ENCODE peak calls at places on chromosomes 3 and 15, in six cellular contexts. Y is ovary, X is cardiac muscle cell, H is BJ, J is epithelial cell of esophagus, N is mucosa of descending colon. E is an unnamed sample.

GRCh38 chr3:188916934-188917391 is 254.8 kb upstream of the TPRG1 start:
- DNase-seq in Y (no peak), X (peak), H (no peak), J (no peak), N (no peak), E (no peak)

GRCh38 chr3:90007786-90008499 is 900.5 kb downstream of the EPHA3 start:
- DNase-seq in Y (no peak), X (peak), H (no peak), J (no peak), N (no peak), E (no peak)

GRCh38 chr3:53196575-53197407 is 35.8 kb downstream of the PRKCD start:
- DNase-seq in Y (no peak), X (peak), H (peak), J (peak), N (no peak), E (no peak)

GRCh38 chr3:72340476-72341379 is 507.5 kb downstream of the SHQ1 start:
- DNase-seq in Y (no peak), X (no peak), H (no peak), J (no peak), N (no peak), E (no peak)

GRCh38 chr3:185717121-185717520 is 107.7 kb downstream of the IGF2BP2 start:
- DNase-seq in Y (no peak), X (peak), H (peak), J (peak), N (no peak), E (no peak)

GRCh38 chr15:62392411-62392810 is 227.3 kb upstream of the C2CD4B start:
- DNase-seq in Y (no peak), X (peak), H (no peak), J (no peak), N (peak), E (no peak)

GRCh38 chr3:114887806-114888205 is 259.3 kb downstream of the ZBTB20 start:
- DNase-seq in Y (no peak), X (no peak), H (peak), J (no peak), N (no peak), E (no peak)

GRCh38 chr3:46863261-46863782 is at the start of gene MYL3:
- DNase-seq in Y (no peak), X (no peak), H (no peak), J (no peak), N (no peak), E (no peak)

GRCh38 chr3:59436164-59436958 is 386.5 kb upstream of the CFAP20DC start:
- DNase-seq in Y (no peak), X (no peak), H (no peak), J (no peak), N (no peak), E (no peak)

DNA sequence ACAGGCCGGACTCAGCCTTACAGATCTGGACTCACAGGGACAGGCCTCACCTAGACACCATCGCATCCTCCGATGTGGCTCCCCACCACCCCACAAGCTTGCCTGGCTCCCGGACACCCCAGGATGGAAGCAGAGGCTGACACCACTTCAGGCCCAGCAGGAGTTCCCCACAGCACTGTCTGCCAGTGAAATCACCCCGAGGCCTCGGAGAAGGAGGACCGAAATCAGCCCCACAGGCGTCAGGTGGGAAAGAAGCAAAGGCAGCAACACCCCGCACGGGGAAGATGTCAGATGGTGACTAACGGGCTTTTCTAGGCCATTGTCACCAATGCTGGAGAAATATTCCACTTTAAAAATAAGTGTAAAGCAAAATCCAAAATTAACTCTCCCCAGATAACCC is 18.6 kb downstream of the ADCY5 start:
- DNase-seq in Y (no peak), X (no peak), H (no peak), J (no peak), N (no peak), E (no peak)
- H3K4me3 ChIP-seq in Y (no peak), X (no peak), H (no peak), J (no peak), N (no peak), E (no peak)

DNA sequence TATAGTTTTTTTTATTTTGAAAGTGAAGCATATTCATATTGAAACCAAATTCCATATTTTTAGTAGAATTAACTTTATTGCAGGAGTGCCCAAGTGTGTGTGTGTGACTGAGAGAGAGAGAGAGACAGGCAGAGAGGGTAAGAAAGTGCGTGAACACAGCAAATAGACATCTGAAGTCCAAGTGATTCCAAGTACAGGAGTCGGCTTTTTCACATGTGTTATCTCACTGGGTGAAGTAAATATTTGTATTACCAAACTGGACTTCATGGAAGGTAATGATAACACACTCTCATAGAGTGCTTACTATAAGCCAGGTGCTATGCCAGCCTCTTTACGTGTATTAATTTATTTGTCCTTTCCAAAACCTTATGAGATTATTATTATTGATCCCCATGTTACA is 12.0 kb downstream of the PARP14 start:
- DNase-seq in Y (no peak), X (no peak), H (no peak), J (no peak), N (no peak), E (no peak)
- H3K4me3 ChIP-seq in Y (no peak), X (no peak), H (no peak), J (no peak), N (no peak), E (no peak)

GRCh38 chr3:71051259-71051595 is 532.3 kb downstream of the FOXP1 start:
- DNase-seq in Y (no peak), X (no peak), H (no peak), J (no peak), N (no peak), E (no peak)
- H3K4me3 ChIP-seq in Y (no peak), X (no peak), H (no peak), J (no peak), N (no peak), E (no peak)

DNA sequence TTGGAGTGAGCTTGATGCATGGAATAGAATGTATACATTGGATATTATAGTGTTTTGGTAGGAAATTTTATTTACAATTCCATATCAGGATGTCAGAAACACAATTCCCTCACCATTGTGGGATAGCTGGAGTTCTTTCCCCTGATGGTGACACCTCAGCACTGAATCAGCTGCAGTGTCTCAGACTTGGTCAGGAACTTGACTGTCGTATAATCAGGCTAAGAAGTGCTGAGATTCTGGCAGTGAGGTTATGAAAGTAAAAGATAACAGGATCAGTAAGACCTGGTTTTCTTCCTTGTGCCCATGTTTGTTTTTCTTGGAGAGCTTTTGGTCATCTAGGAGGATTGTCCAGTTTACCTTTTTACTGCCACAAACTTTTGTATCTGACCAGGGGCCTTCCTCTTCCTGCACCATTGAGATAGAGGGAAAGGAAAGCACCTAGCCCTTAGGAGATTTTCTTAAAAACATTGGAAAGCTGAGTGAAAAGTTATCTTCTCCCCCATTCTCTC is 27.3 kb upstream of the ST3GAL6 start:
- DNase-seq in Y (no peak), X (no peak), H (no peak), J (peak), N (no peak), E (no peak)
- H3K4me3 ChIP-seq in Y (no peak), X (peak), H (no peak), J (no peak), N (no peak), E (no peak)

GRCh38 chr3:152300029-152300764 is 31.5 kb downstream of the MBNL1 start:
- DNase-seq in Y (no peak), X (no peak), H (no peak), J (no peak), N (no peak), E (no peak)

GRCh38 chr3:152301745-152302181 is 33.0 kb downstream of the MBNL1 start:
- DNase-seq in Y (no peak), X (no peak), H (no peak), J (no peak), N (no peak), E (no peak)

GRCh38 chr3:152298393-152299242 is 29.9 kb downstream of the MBNL1 start:
- DNase-seq in Y (peak), X (peak), H (peak), J (peak), N (peak), E (no peak)

GRCh38 chr3:152296990-152297389 is 28.3 kb downstream of the MBNL1 start:
- DNase-seq in Y (no peak), X (no peak), H (no peak), J (no peak), N (no peak), E (no peak)

GRCh38 chr3:152299243-152299976 is 30.7 kb downstream of the MBNL1 start:
- DNase-seq in Y (peak), X (no peak), H (no peak), J (no peak), N (no peak), E (no peak)
- H3K4me3 ChIP-seq in Y (peak), X (peak), H (peak), J (peak), N (no peak), E (peak)

GRCh38 chr15:33460166-33460805 is 149.5 kb downstream of the RYR3 start:
- DNase-seq in Y (no peak), X (no peak), H (no peak), J (peak), N (no peak), E (no peak)
- H3K4me3 ChIP-seq in Y (no peak), X (no peak), H (no peak), J (no peak), N (no peak), E (no peak)

GRCh38 chr3:139534444-139534812 is 5.1 kb downstream of the RBP1 start:
- DNase-seq in Y (no peak), X (peak), H (peak), J (peak), N (no peak), E (no peak)
- H3K4me3 ChIP-seq in Y (no peak), X (no peak), H (no peak), J (no peak), N (no peak), E (no peak)

DNA sequence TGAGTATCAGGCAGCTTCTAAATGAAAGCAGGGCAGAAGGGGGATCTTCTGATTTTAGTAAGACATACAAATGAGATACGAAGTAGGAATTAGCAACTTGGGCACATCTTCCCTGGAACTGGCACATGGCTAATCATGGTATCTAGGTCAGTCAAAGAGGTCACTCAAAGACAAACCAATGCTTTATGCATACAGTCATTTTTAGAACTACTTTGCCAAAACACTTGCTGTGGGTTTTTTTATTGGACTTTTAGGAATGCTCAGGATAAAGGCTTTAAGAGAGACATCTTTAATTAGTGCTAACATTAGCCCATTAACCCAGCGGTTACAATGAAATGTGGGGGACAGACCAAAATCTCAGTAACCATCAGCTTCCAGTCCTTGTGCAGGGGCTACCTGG is 51.7 kb downstream of the GPR176 start:
- DNase-seq in Y (no peak), X (no peak), H (no peak), J (no peak), N (no peak), E (no peak)
- H3K4me3 ChIP-seq in Y (no peak), X (no peak), H (no peak), J (no peak), N (no peak), E (no peak)

GRCh38 chr3:163306405-163306804 is 1771.9 kb downstream of the SI start:
- DNase-seq in Y (no peak), X (no peak), H (no peak), J (no peak), N (no peak), E (no peak)
- H3K4me3 ChIP-seq in Y (no peak), X (no peak), H (no peak), J (no peak), N (no peak), E (no peak)

E was measured in thoracic aorta.